ENCODE peak calls at places on chromosomes 2 and 18, in four cellular contexts. J, S, A and X are unnamed samples.

GRCh38 chr2:196206804-196207203 is 35.4 kb upstream of the STK17B start:
- DNase-seq in J (no peak), S (no peak), A (no peak), X (no peak)

GRCh38 chr2:178855151-178855550 is 47.9 kb upstream of the TTN start:
- DNase-seq in J (no peak), S (no peak), A (no peak), X (no peak)

GRCh38 chr2:218271487-218271797 is 1.1 kb downstream of the PNKD start:
- DNase-seq in J (no peak), S (no peak), A (no peak), X (no peak)

GRCh38 chr2:12267042-12267441 is 449.7 kb upstream of the TRIB2 start:
- DNase-seq in J (no peak), S (no peak), A (no peak), X (no peak)

GRCh38 chr2:9710311-9710710 is 79.5 kb upstream of the YWHAQ start:
- DNase-seq in J (no peak), S (no peak), A (no peak), X (no peak)

GRCh38 chr2:97951155-97951670 is 44.5 kb downstream of the TMEM131 start:
- DNase-seq in J (no peak), S (no peak), A (no peak), X (no peak)

GRCh38 chr2:151120016-151120415 is 141.6 kb downstream of the RBM43 start:
- DNase-seq in J (no peak), S (no peak), A (no peak), X (no peak)

GRCh38 chr2:135999899-136000298 is 14.5 kb upstream of the DARS1 start:
- DNase-seq in J (no peak), S (no peak), A (no peak), X (no peak)

GRCh38 chr2:239294571-239295054 is 106.2 kb downstream of the HDAC4 start:
- DNase-seq in J (peak), S (no peak), A (no peak), X (no peak)

GRCh38 chr2:18749912-18750526 is 160.7 kb upstream of the NT5C1B start:
- DNase-seq in J (peak), S (peak), A (no peak), X (no peak)

GRCh38 chr2:26570083-26570430 is 71.1 kb downstream of the CIB4 start:
- DNase-seq in J (no peak), S (no peak), A (no peak), X (no peak)

GRCh38 chr18:65906621-65907034 is 155.8 kb downstream of the CDH7 start:
- DNase-seq in J (no peak), S (no peak), A (peak), X (no peak)

GRCh38 chr2:231393149-231394131 is 2.1 kb upstream of the B3GNT7 start:
- DNase-seq in J (no peak), S (peak), A (no peak), X (peak)

GRCh38 chr2:102120261-102121259 is 22.0 kb upstream of the IL1R1 start:
- DNase-seq in J (no peak), S (no peak), A (no peak), X (no peak)

GRCh38 chr2:72255540-72255939 is 107.9 kb upstream of the CYP26B1 start:
- DNase-seq in J (no peak), S (no peak), A (no peak), X (no peak)

GRCh38 chr2:216536725-216537124 is 38.1 kb downstream of the RPL37A start:
- DNase-seq in J (peak), S (no peak), A (no peak), X (no peak)

GRCh38 chr18:74284501-74285004 is 7.2 kb downstream of the CYB5A start:
- DNase-seq in J (no peak), S (no peak), A (no peak), X (no peak)

GRCh38 chr2:214750529-214750928 is 59.0 kb downstream of the BARD1 start:
- DNase-seq in J (no peak), S (no peak), A (no peak), X (no peak)

GRCh38 chr2:174634130-174635014 is 36.8 kb upstream of the WIPF1 start:
- DNase-seq in J (peak), S (no peak), A (no peak), X (peak)

GRCh38 chr2:221075203-221075602 is 496.9 kb downstream of the EPHA4 start:
- DNase-seq in J (no peak), S (no peak), A (no peak), X (no peak)

GRCh38 chr2:127651381-127651809 is 5.4 kb downstream of the GPR17 start:
- DNase-seq in J (no peak), S (no peak), A (no peak), X (no peak)

GRCh38 chr18:26474542-26474941 is 73.8 kb downstream of the KCTD1 start:
- DNase-seq in J (no peak), S (no peak), A (no peak), X (no peak)

GRCh38 chr2:100211517-100211916 is 69.1 kb upstream of the AFF3 start:
- DNase-seq in J (no peak), S (no peak), A (no peak), X (no peak)

GRCh38 chr18:3130344-3130743 is 89.4 kb downstream of the MYOM1 start:
- DNase-seq in J (no peak), S (peak), A (no peak), X (no peak)

GRCh38 chr2:4618630-4619228 is 915.4 kb downstream of the DCDC2C start:
- DNase-seq in J (no peak), S (no peak), A (no peak), X (no peak)

GRCh38 chr2:21038403-21039073 is 5.3 kb downstream of the APOB start:
- DNase-seq in J (no peak), S (peak), A (no peak), X (no peak)
- TF ChIP-seq EP300 in J (no peak), S (peak), A (no peak), X (no peak)

DNA sequence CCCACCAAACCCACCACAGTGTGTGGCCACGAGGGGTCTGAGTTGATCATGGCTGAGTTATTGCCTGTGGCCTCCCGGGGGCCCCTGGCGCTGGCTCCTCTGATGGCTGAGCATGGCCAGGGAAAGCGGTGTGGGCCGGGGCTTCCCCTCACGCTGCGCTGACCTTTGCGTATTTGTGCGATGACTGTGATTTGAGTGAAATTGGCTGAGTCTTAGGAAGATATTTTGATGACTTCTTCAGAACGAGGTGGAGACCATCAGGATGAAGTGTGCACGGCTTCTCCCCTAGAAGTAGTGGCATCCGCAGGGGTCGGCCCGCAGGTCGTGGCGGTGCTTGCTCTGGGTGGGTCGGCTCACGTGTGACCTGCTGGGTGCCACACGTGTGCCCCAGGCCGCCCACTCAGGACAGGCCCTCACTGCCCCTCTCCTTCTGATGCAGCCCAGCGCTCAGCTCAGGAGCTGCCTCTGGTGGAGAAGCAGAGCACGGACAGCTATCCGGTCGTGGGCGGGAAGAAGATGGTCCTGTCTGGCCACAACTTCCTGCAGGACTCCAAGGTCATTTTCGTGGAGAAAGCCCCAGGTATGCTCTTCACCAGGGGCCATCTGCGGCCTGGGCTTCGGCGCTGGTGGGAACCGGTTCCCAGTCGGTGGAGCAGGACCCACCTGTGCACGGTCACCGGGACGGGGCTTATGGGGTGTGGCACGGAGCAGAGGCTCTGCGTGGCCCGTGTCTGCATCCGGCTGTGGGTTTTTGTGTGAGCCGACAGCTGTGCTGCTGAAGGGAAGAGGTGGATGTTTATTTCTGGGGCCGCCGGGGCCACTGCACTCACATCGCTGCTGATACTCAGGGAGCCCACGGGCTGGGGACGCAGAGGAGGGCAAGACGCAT is 55.8 kb downstream of the NFATC1 start:
- DNase-seq in J (no peak), S (no peak), A (no peak), X (no peak)
- TF ChIP-seq GABPA in J (no peak), S (no peak), A (no peak), X (no peak)

GRCh38 chr2:207786956-207787516 is 17.3 kb upstream of the FZD5 start:
- DNase-seq in J (no peak), S (no peak), A (no peak), X (no peak)
- TF ChIP-seq ATF3 in J (no peak), S (no peak), A (no peak), X (no peak)

DNA sequence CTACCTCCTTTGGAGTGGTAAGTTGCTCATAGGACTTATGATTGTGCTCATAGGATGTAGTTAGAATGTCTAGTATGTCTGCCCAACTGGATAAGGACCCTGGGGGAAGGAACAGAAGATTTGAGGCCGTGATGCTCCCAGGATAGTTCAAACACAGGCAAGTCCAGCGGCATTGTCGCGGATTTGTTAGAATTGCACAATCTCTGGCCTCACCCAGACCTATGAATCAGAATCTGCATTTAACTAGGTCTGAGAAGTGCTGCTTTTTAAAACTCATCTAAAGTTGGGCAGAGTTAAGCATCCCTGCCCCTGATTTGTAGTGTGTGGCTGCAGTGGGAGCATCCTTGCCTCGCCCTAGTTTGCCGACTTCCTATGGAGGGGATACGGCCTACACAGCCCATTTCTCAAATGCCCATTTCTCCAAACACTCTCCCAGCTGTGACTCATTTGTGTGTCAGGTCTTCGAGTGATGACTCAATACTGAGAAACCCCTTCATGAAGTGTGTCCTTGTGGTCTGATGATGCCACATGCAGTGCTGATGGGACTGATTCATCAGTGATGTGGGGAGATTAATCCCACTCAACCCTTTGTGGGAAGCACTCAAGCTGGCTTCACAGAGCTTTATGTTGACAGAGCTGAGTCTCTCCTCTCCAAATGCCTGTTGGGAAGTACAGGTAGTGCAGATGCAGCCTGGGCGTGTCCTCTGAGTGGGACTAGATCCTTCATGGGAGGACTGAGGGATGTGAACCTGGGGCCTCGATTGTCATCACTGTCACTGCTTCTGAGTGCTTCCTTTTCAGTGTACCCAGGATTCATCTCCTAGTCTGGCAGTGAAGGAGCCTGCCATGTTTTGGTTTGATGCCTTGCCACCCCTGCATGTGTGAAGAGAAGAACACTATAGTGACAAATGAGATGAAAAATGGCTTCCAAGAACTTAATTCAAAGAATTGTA is 18.7 kb downstream of the SMIM21 start:
- DNase-seq in J (peak), S (peak), A (no peak), X (no peak)
- TF ChIP-seq EP300 in J (no peak), S (no peak), A (no peak), X (no peak)

DNA sequence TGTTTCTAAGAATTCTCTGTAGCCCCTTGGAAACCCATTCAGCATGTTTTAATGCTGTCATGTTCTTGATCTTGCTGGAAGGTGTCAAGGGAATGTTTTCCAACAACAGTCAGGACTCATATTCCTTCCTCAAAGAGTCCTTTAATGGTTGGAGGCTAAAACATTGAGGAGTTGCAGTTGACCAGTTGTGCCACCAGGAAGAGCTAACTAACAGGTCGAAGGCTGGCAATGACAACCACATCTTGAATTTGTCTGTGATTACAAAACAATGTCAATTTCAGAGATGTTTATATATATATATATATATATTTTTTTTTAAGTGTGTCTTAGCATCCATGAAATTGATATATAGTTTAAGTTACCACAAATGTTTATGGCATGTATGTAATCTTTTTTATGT is 151.5 kb downstream of the INO80D start:
- DNase-seq in J (no peak), S (peak), A (no peak), X (no peak)
- TF ChIP-seq GABPA in J (no peak), S (no peak), A (no peak), X (no peak)

GRCh38 chr2:145702305-145702704 is 1182.4 kb upstream of the ZEB2 start:
- DNase-seq in J (no peak), S (no peak), A (no peak), X (no peak)
- TF ChIP-seq ATF3 in J (peak), S (no peak), A (no peak), X (no peak)

GRCh38 chr2:47162780-47163179 is 7.7 kb upstream of the STPG4 start:
- DNase-seq in J (no peak), S (no peak), A (no peak), X (no peak)

GRCh38 chr2:47159627-47160026 is 4.5 kb upstream of the STPG4 start:
- DNase-seq in J (no peak), S (no peak), A (no peak), X (no peak)

GRCh38 chr2:47160207-47160606 is 5.1 kb upstream of the STPG4 start:
- DNase-seq in J (no peak), S (peak), A (no peak), X (no peak)

GRCh38 chr2:47158576-47158975 is 3.5 kb upstream of the STPG4 start:
- DNase-seq in J (no peak), S (no peak), A (no peak), X (no peak)

DNA sequence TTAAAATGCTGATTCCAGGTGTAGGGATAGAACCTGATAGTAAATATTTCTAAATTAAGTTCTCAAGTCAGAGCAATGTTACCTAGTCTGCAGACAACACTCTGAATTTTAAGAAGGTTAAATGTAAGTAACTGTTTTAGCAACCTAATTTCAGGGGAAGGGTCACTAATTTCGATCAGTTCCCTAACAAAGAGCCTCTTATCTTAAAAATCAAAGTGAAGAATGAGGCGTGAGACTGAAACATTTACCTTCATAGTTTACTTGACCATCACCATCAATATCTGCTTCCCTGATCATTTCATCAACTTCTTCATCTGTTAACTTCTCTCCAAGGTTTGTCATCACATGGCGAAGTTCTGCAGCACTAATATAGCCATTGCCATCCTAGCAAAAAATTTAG is 6.4 kb upstream of the STPG4 start:
- DNase-seq in J (no peak), S (no peak), A (no peak), X (no peak)
- TF ChIP-seq EP300 in J (no peak), S (no peak), A (no peak), X (no peak)

GRCh38 chr2:203122317-203122998 is 107.8 kb downstream of the NBEAL1 start:
- DNase-seq in J (no peak), S (peak), A (no peak), X (no peak)
- TF ChIP-seq GABPA in J (no peak), S (no peak), A (no peak), X (no peak)

GRCh38 chr2:144020047-144020446 is 499.9 kb downstream of the ZEB2 start:
- DNase-seq in J (peak), S (no peak), A (no peak), X (no peak)
- TF ChIP-seq ATF3 in J (no peak), S (no peak), A (no peak), X (no peak)